ENCODE peak calls at places on chromosomes 3 and 15, in seven cellular contexts. I is MM.1S, M is AG08395, J is KG1, G is foreskin fibroblast, S is left cardiac atrium, N is glutamatergic neuron. Q is an unnamed sample.

GRCh38 chr3:33128706-33129105 is 14.9 kb downstream of the CRTAP start:
- DNase-seq in I (no peak), M (peak; percentile 51), J (no peak), G (no peak), S (no peak), N (no peak), Q (no peak)

GRCh38 chr15:80957556-80957955 is 32.1 kb downstream of the MESD start:
- DNase-seq in I (no peak), M (no peak), J (no peak), G (no peak), S (no peak), N (no peak), Q (no peak)

GRCh38 chr15:23424111-23424904 is 22.7 kb downstream of the GOLGA6L2 start:
- DNase-seq in I (no peak), M (no peak), J (no peak), G (no peak), S (no peak), N (no peak), Q (no peak)

GRCh38 chr3:5616873-5617272 is 429.4 kb downstream of the EDEM1 start:
- DNase-seq in I (no peak), M (no peak), J (no peak), G (no peak), S (no peak), N (no peak), Q (no peak)

GRCh38 chr3:97265237-97266005 is 451.0 kb downstream of the EPHA6 start:
- DNase-seq in I (no peak), M (no peak), J (no peak), G (no peak), S (no peak), N (no peak), Q (no peak)

GRCh38 chr3:112175037-112175436 is 42.0 kb upstream of the GCSAM start:
- DNase-seq in I (no peak), M (no peak), J (no peak), G (no peak), S (no peak), N (no peak), Q (no peak)

GRCh38 chr3:53704363-53704725 is 141.9 kb downstream of the CHDH start:
- DNase-seq in I (peak; percentile 45), M (no peak), J (no peak), G (no peak), S (no peak), N (no peak), Q (no peak)

GRCh38 chr3:104810896-104811295 is 555.8 kb upstream of the ALCAM start:
- DNase-seq in I (no peak), M (no peak), J (no peak), G (no peak), S (no peak), N (no peak), Q (no peak)

GRCh38 chr3:21894459-21895083 is 143.6 kb upstream of the ZNF385D start:
- DNase-seq in I (peak; percentile 21), M (peak; percentile 25), J (no peak), G (peak; percentile 24), S (no peak), N (no peak), Q (no peak)

GRCh38 chr15:81080946-81081345 is 53.1 kb upstream of the CFAP161 start:
- DNase-seq in I (no peak), M (no peak), J (no peak), G (no peak), S (no peak), N (no peak), Q (no peak)

GRCh38 chr3:197019021-197019420 is 10.6 kb downstream of the MELTF start:
- DNase-seq in I (no peak), M (no peak), J (no peak), G (no peak), S (no peak), N (no peak), Q (no peak)

GRCh38 chr15:26970712-26971210 is at the start of gene GABRG3:
- DNase-seq in I (no peak), M (no peak), J (no peak), G (no peak), S (no peak), N (peak; percentile 45), Q (no peak)

GRCh38 chr3:120567370-120568197 is 28.6 kb upstream of the NDUFB4 start:
- DNase-seq in I (peak; percentile 50), M (peak; percentile 41), J (no peak), G (peak; percentile 18), S (no peak), N (no peak), Q (no peak)

GRCh38 chr15:52224211-52224610 is 33.0 kb upstream of the GNB5 start:
- DNase-seq in I (no peak), M (no peak), J (no peak), G (no peak), S (no peak), N (no peak), Q (no peak)

Q was measured in effector CD4-positive, alpha-beta T cell.